ENCODE peak calls at places on chromosomes 5 and 9, in nine cellular contexts. D is erythroblast; I is bronchial epithelial cell; Y is endothelial cell; B is B cell; O is colonic mucosa; A is naive thymus-derived CD4-positive, alpha-beta T cell; E is AG04450; J is activated B cell treated with CpG ODN at 0.5 μM for 24 hours. G is an unnamed sample.

GRCh38 chr5:59542841-59543825 is 350.4 kb downstream of the PDE4D start:
- DNase-seq in I (no peak), D (no peak), O (peak), J (no peak), Y (no peak), B (no peak), E (no peak), A (no peak), G (no peak)

GRCh38 chr5:141846031-141846430 is 32.2 kb downstream of the PCDH1 start:
- DNase-seq in B (no peak), E (peak), I (no peak), J (no peak), O (no peak), D (no peak), A (no peak), Y (no peak), G (no peak)

GRCh38 chr9:32524558-32525461 is 1.2 kb downstream of the RIGI start:
- DNase-seq in J (no peak), E (no peak), A (peak), O (peak), D (peak), Y (no peak), I (peak), B (no peak), G (no peak)

GRCh38 chr5:59107692-59108091 is 524.8 kb downstream of the RAB3C start:
- DNase-seq in D (no peak), O (no peak), B (no peak), I (peak), A (no peak), Y (no peak), J (no peak), E (no peak), G (no peak)

GRCh38 chr9:12538842-12539584 is 154.2 kb upstream of the TYRP1 start:
- DNase-seq in J (no peak), O (no peak), A (no peak), Y (no peak), I (no peak), D (no peak), B (no peak), E (no peak), G (no peak)

GRCh38 chr9:89721971-89722530 is 117.2 kb downstream of the GADD45G start:
- DNase-seq in B (no peak), D (no peak), A (no peak), Y (no peak), O (no peak), I (no peak), E (no peak), J (no peak), G (no peak)

GRCh38 chr9:113772121-113772885 is 103.8 kb upstream of the ZNF618 start:
- DNase-seq in I (no peak), B (no peak), A (no peak), E (no peak), D (no peak), Y (no peak), O (no peak), J (no peak), G (peak)

GRCh38 chr5:90351101-90351500 is 58.5 kb downstream of the CETN3 start:
- DNase-seq in D (no peak), A (no peak), O (no peak), J (no peak), B (no peak), E (no peak), I (no peak), Y (no peak), G (no peak)

GRCh38 chr9:74777136-74777879 is 110.4 kb downstream of the TRPM6 start:
- DNase-seq in J (peak), Y (peak), B (peak), D (peak), A (peak), I (peak), O (peak), E (no peak), G (no peak)

GRCh38 chr9:81073821-81074220 is 615.5 kb downstream of the TLE1 start:
- DNase-seq in D (no peak), J (no peak), A (no peak), E (no peak), I (no peak), Y (no peak), B (no peak), O (no peak), G (no peak)

GRCh38 chr5:150541895-150542294 is 34.0 kb downstream of the NDST1 start:
- DNase-seq in B (no peak), A (no peak), J (no peak), Y (no peak), I (peak), O (no peak), D (no peak), E (no peak), G (no peak)

GRCh38 chr5:178667685-178668084 is 40.8 kb upstream of the CLK4 start:
- DNase-seq in Y (no peak), O (no peak), I (no peak), D (no peak), A (no peak), J (no peak), B (no peak), E (no peak), G (no peak)

GRCh38 chr9:81237565-81238231 is 451.6 kb downstream of the TLE1 start:
- DNase-seq in Y (no peak), O (no peak), J (no peak), E (no peak), A (no peak), B (no peak), I (no peak), D (no peak), G (no peak)

GRCh38 chr5:123371575-123372179 is 51.5 kb downstream of the CEP120 start:
- DNase-seq in J (peak), O (peak), I (peak), B (peak), D (peak), A (no peak), E (no peak), Y (peak), G (no peak)

GRCh38 chr5:124397290-124397689 is 349.1 kb downstream of the ZNF608 start:
- DNase-seq in I (no peak), A (no peak), O (no peak), J (no peak), D (no peak), E (no peak), B (no peak), Y (no peak), G (no peak)

G was measured in AG09309.